ENCODE peak calls at places on chromosome 14, in seven cellular contexts. One of them, this sample, is unnamed.

GRCh38 chr14:101235872-101236221 is 325.4 kb upstream of the DIO3 start:
- DNase-seq in SK-N-SH: no peak
- DNase-seq in HepG2: no peak
- DNase-seq in GM12878: no peak
- DNase-seq in H1: no peak
- DNase-seq in GM12892: no peak
- DNase-seq in K562: no peak
- DNase-seq in this sample: no peak

GRCh38 chr14:98227000-98227726 is 1044.8 kb downstream of the BCL11B start:
- DNase-seq in GM12878: peak
- DNase-seq in HepG2: no peak
- DNase-seq in SK-N-SH: no peak
- DNase-seq in H1: no peak
- DNase-seq in GM12892: peak
- DNase-seq in K562: no peak
- DNase-seq in this sample: peak

GRCh38 chr14:54366726-54367707 is 29.8 kb upstream of the CDKN3 start:
- DNase-seq in HepG2: peak
- DNase-seq in K562: no peak
- DNase-seq in GM12878: no peak
- DNase-seq in GM12892: no peak
- DNase-seq in SK-N-SH: peak
- DNase-seq in H1: no peak
- DNase-seq in this sample: peak

GRCh38 chr14:62428429-62429203 is 616.6 kb downstream of the KCNH5 start:
- DNase-seq in GM12878: no peak
- DNase-seq in H1: no peak
- DNase-seq in HepG2: no peak
- DNase-seq in SK-N-SH: no peak
- DNase-seq in GM12892: no peak
- DNase-seq in K562: no peak
- DNase-seq in this sample: no peak

GRCh38 chr14:91396959-91397815 is 20.4 kb downstream of the CCDC88C start:
- DNase-seq in H1: no peak
- DNase-seq in HepG2: no peak
- DNase-seq in K562: no peak
- DNase-seq in SK-N-SH: no peak
- DNase-seq in GM12892: peak
- DNase-seq in GM12878: no peak
- DNase-seq in this sample: peak

GRCh38 chr14:95425369-95426115 is 90.9 kb downstream of the SYNE3 start:
- DNase-seq in GM12878: no peak
- DNase-seq in K562: no peak
- DNase-seq in SK-N-SH: no peak
- DNase-seq in GM12892: no peak
- DNase-seq in H1: no peak
- DNase-seq in HepG2: no peak
- DNase-seq in this sample: no peak

GRCh38 chr14:30227436-30227835 is 299.8 kb upstream of the PRKD1 start:
- DNase-seq in SK-N-SH: no peak
- DNase-seq in GM12892: no peak
- DNase-seq in H1: no peak
- DNase-seq in GM12878: no peak
- DNase-seq in K562: no peak
- DNase-seq in HepG2: no peak
- DNase-seq in this sample: no peak

GRCh38 chr14:32564591-32564990 is 235.5 kb downstream of the AKAP6 start:
- DNase-seq in K562: no peak
- DNase-seq in GM12892: no peak
- DNase-seq in H1: no peak
- DNase-seq in SK-N-SH: no peak
- DNase-seq in GM12878: no peak
- DNase-seq in HepG2: no peak
- DNase-seq in this sample: no peak

GRCh38 chr14:91154851-91155625 is 41.2 kb downstream of the DGLUCY start:
- DNase-seq in K562: no peak
- DNase-seq in HepG2: no peak
- DNase-seq in GM12878: no peak
- DNase-seq in GM12892: no peak
- DNase-seq in H1: no peak
- DNase-seq in SK-N-SH: peak
- DNase-seq in this sample: no peak

GRCh38 chr14:104249092-104249491 is 110.7 kb downstream of the KIF26A start:
- DNase-seq in H1: no peak
- DNase-seq in GM12892: no peak
- DNase-seq in K562: no peak
- DNase-seq in HepG2: no peak
- DNase-seq in SK-N-SH: no peak
- DNase-seq in GM12878: no peak
- DNase-seq in this sample: no peak

GRCh38 chr14:74202113-74202512 is 37.1 kb upstream of the VSX2 start:
- DNase-seq in GM12878: no peak
- DNase-seq in HepG2: no peak
- DNase-seq in H1: no peak
- DNase-seq in SK-N-SH: no peak
- DNase-seq in GM12892: no peak
- DNase-seq in K562: no peak
- DNase-seq in this sample: no peak
- TF ChIP-seq TAF1 in GM12878: no peak
- TF ChIP-seq TAF1 in HepG2: no peak
- TF ChIP-seq TAF1 in H1: no peak
- TF ChIP-seq TAF1 in SK-N-SH: no peak
- TF ChIP-seq TAF1 in GM12892: no peak
- TF ChIP-seq TAF1 in K562: no peak
- TF ChIP-seq TAF1 in this sample: no peak

GRCh38 chr14:65035049-65035448 is 48.4 kb downstream of the FNTB start:
- DNase-seq in K562: no peak
- DNase-seq in H1: no peak
- DNase-seq in GM12878: no peak
- DNase-seq in HepG2: no peak
- DNase-seq in SK-N-SH: peak
- DNase-seq in GM12892: no peak
- DNase-seq in this sample: no peak
- TF ChIP-seq TAF1 in K562: no peak
- TF ChIP-seq TAF1 in H1: no peak
- TF ChIP-seq TAF1 in GM12878: no peak
- TF ChIP-seq TAF1 in HepG2: no peak
- TF ChIP-seq TAF1 in SK-N-SH: no peak
- TF ChIP-seq TAF1 in GM12892: no peak
- TF ChIP-seq TAF1 in this sample: no peak

GRCh38 chr14:55433880-55434804 is 6.3 kb downstream of the TBPL2 start:
- DNase-seq in HepG2: no peak
- DNase-seq in H1: no peak
- DNase-seq in GM12878: no peak
- DNase-seq in GM12892: no peak
- DNase-seq in K562: no peak
- DNase-seq in SK-N-SH: no peak
- DNase-seq in this sample: no peak
- TF ChIP-seq TAF1 in HepG2: no peak
- TF ChIP-seq TAF1 in H1: no peak
- TF ChIP-seq TAF1 in GM12878: no peak
- TF ChIP-seq TAF1 in GM12892: no peak
- TF ChIP-seq TAF1 in K562: no peak
- TF ChIP-seq TAF1 in SK-N-SH: no peak
- TF ChIP-seq TAF1 in this sample: no peak

GRCh38 chr14:68260121-68260520 is 440.5 kb downstream of the RAD51B start:
- DNase-seq in HepG2: no peak
- DNase-seq in SK-N-SH: no peak
- DNase-seq in H1: no peak
- DNase-seq in GM12892: no peak
- DNase-seq in K562: no peak
- DNase-seq in GM12878: no peak
- DNase-seq in this sample: no peak

GRCh38 chr14:68261092-68261842 is 441.7 kb downstream of the RAD51B start:
- DNase-seq in GM12892: no peak
- DNase-seq in H1: peak
- DNase-seq in K562: no peak
- DNase-seq in HepG2: no peak
- DNase-seq in GM12878: no peak
- DNase-seq in SK-N-SH: no peak
- DNase-seq in this sample: no peak

GRCh38 chr14:68262567-68262966 is 443.0 kb downstream of the RAD51B start:
- DNase-seq in SK-N-SH: no peak
- DNase-seq in GM12878: no peak
- DNase-seq in H1: no peak
- DNase-seq in HepG2: no peak
- DNase-seq in GM12892: no peak
- DNase-seq in K562: no peak
- DNase-seq in this sample: no peak

GRCh38 chr14:68266998-68267397 is 447.4 kb downstream of the RAD51B start:
- DNase-seq in H1: no peak
- DNase-seq in K562: no peak
- DNase-seq in GM12892: no peak
- DNase-seq in SK-N-SH: no peak
- DNase-seq in HepG2: no peak
- DNase-seq in GM12878: peak
- DNase-seq in this sample: no peak

GRCh38 chr14:68263563-68264350 is 444.2 kb downstream of the RAD51B start:
- DNase-seq in HepG2: no peak
- DNase-seq in H1: no peak
- DNase-seq in GM12878: no peak
- DNase-seq in K562: no peak
- DNase-seq in GM12892: no peak
- DNase-seq in SK-N-SH: peak
- DNase-seq in this sample: no peak
- TF ChIP-seq TAF1 in HepG2: no peak
- TF ChIP-seq TAF1 in H1: no peak
- TF ChIP-seq TAF1 in GM12878: no peak
- TF ChIP-seq TAF1 in K562: no peak
- TF ChIP-seq TAF1 in GM12892: no peak
- TF ChIP-seq TAF1 in SK-N-SH: no peak
- TF ChIP-seq TAF1 in this sample: no peak